ENCODE peak calls at places on chromosomes 6 and 20, in ten cellular contexts. G is hepatocyte, Y is mesendoderm, M is Panc1, E is brain microvascular endothelial cell, F is HCT116, W is K562, O is fibroblast of lung, X is astrocyte, J is psoas muscle. R is an unnamed sample.

GRCh38 chr20:1423625-1424106 is 30.8 kb upstream of the FKBP1A start:
- DNase-seq in G (peak), Y (peak), M (no peak), E (peak), F (peak), W (peak), O (peak), X (peak), J (no peak), R (no peak)

GRCh38 chr6:132812255-132812732 is 2.1 kb upstream of the RPS12 start:
- DNase-seq in G (peak), Y (no peak), M (no peak), E (peak), F (no peak), W (peak), O (peak), X (peak), J (no peak), R (no peak)

GRCh38 chr6:170207586-170207985 is 83.3 kb downstream of the DLL1 start:
- DNase-seq in G (no peak), Y (no peak), M (no peak), E (no peak), F (no peak), W (no peak), O (no peak), X (no peak), J (no peak), R (no peak)

GRCh38 chr6:116579143-116579542 is 7.8 kb downstream of the RWDD1 start:
- DNase-seq in G (peak), Y (no peak), M (no peak), E (no peak), F (no peak), W (no peak), O (no peak), X (no peak), J (no peak), R (no peak)

GRCh38 chr6:1606533-1607235 is 3.0 kb upstream of the FOXC1 start:
- DNase-seq in G (no peak), Y (peak), M (no peak), E (no peak), F (no peak), W (no peak), O (no peak), X (no peak), J (peak), R (no peak)

GRCh38 chr6:112690497-112691202 is 343.5 kb downstream of the RFPL4B start:
- DNase-seq in G (no peak), Y (peak), M (peak), E (no peak), F (no peak), W (no peak), O (peak), X (peak), J (no peak), R (no peak)

GRCh38 chr6:111306104-111306888 is 176.7 kb downstream of the REV3L start:
- DNase-seq in G (peak), Y (peak), M (no peak), E (no peak), F (no peak), W (no peak), O (no peak), X (no peak), J (no peak), R (no peak)

GRCh38 chr6:40819182-40819834 is 219.7 kb downstream of the UNC5CL start:
- DNase-seq in G (no peak), Y (peak), M (no peak), E (no peak), F (no peak), W (no peak), O (no peak), X (no peak), J (no peak), R (no peak)

GRCh38 chr6:138600726-138601125 is 101.4 kb upstream of the NHSL1 start:
- DNase-seq in G (no peak), Y (no peak), M (no peak), E (peak), F (no peak), W (no peak), O (peak), X (peak), J (no peak), R (no peak)

GRCh38 chr20:51467971-51468626 is 74.4 kb downstream of the NFATC2 start:
- DNase-seq in G (no peak), Y (no peak), M (no peak), E (no peak), F (no peak), W (no peak), O (no peak), X (no peak), J (no peak), R (no peak)

GRCh38 chr6:38713812-38714211 is 1.3 kb upstream of the DNAH8 start:
- DNase-seq in G (no peak), Y (no peak), M (no peak), E (no peak), F (no peak), W (no peak), O (no peak), X (no peak), J (no peak), R (no peak)

GRCh38 chr6:5998741-5999687 is 7.7 kb downstream of the NRN1 start:
- DNase-seq in G (no peak), Y (peak), M (no peak), E (no peak), F (no peak), W (no peak), O (no peak), X (no peak), J (peak), R (no peak)

GRCh38 chr20:57830515-57830895 is 120.7 kb upstream of the PMEPA1 start:
- DNase-seq in G (no peak), Y (no peak), M (no peak), E (no peak), F (no peak), W (no peak), O (no peak), X (no peak), J (no peak), R (no peak)

GRCh38 chr6:75409928-75410327 is 83.7 kb downstream of the FILIP1 start:
- DNase-seq in G (no peak), Y (no peak), M (no peak), E (no peak), F (no peak), W (no peak), O (no peak), X (peak), J (no peak), R (no peak)

GRCh38 chr6:127855542-127856159 is 45.2 kb downstream of the THEMIS start:
- DNase-seq in G (peak), Y (peak), M (peak), E (peak), F (no peak), W (no peak), O (peak), X (no peak), J (no peak), R (no peak)

GRCh38 chr6:154782245-154782644 is 49.0 kb downstream of the SCAF8 start:
- DNase-seq in G (no peak), Y (no peak), M (no peak), E (no peak), F (no peak), W (no peak), O (no peak), X (no peak), J (no peak), R (no peak)

GRCh38 chr20:38134427-38135281 is 30.4 kb downstream of the TGM2 start:
- DNase-seq in G (no peak), Y (peak), M (no peak), E (peak), F (no peak), W (peak), O (no peak), X (peak), J (peak), R (no peak)

GRCh38 chr6:130846507-130846906 is 19.3 kb downstream of the SMLR1 start:
- DNase-seq in G (no peak), Y (no peak), M (no peak), E (no peak), F (no peak), W (no peak), O (no peak), X (no peak), J (no peak), R (no peak)

GRCh38 chr6:84013354-84013753 is 20.2 kb upstream of the MRAP2 start:
- DNase-seq in G (no peak), Y (no peak), M (no peak), E (no peak), F (no peak), W (no peak), O (no peak), X (no peak), J (no peak), R (no peak)

DNA sequence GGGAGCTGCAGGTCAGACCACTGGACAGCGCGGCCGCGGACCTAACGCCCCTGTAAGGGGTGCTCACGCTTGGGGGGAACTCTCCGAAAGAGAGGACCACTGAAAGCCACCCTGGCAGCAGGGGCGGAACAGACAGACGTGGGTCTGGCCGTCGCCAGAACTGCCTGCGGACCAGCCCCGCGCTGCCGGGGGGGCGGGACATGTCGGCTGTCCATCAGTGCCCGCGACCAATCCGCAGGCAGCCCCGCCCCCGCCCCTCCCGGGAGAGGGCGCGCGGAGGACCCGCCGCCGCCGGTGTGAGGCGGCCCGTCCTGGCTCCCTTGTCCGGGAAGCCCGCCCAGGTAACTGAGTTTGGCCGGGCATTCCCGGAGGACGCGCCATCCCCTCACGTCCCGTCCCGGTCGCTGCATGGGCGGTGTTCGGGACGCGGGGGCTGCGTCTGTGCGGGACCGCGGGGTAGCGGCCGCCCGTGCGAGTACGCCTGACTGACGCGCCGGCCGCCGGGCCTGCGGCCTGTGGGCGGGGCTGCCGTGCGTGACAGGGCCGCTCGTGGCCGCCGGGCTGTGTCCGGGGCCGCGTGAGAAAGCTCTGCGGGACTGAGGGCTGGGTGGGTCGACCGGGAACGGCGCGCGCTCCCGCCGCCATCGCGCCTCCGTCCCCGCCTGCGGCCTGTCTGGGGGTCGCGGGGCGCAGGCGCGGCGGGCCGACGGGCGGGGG is 490 bp upstream of the PLCG1 start:
- DNase-seq in G (peak), Y (peak), M (no peak), E (peak), F (peak), W (peak), O (peak), X (peak), J (peak), R (peak)
- H3K27ac ChIP-seq in G (peak), Y (peak), M (peak), E (peak), F (peak), W (peak), O (peak), X (peak), J (peak), R (peak)

GRCh38 chr6:52065621-52066020 is 21.8 kb downstream of the PKHD1 start:
- DNase-seq in G (peak), Y (peak), M (no peak), E (no peak), F (no peak), W (no peak), O (no peak), X (no peak), J (no peak), R (no peak)
- H3K27ac ChIP-seq in G (no peak), Y (no peak), M (no peak), E (no peak), F (no peak), W (no peak), O (no peak), X (no peak), J (no peak), R (no peak)

GRCh38 chr6:157596461-157596860 is 215.5 kb downstream of the ZDHHC14 start:
- DNase-seq in G (no peak), Y (no peak), M (no peak), E (no peak), F (no peak), W (no peak), O (peak), X (no peak), J (no peak), R (no peak)
- H3K27ac ChIP-seq in G (peak), Y (no peak), M (no peak), E (no peak), F (no peak), W (no peak), O (no peak), X (no peak), J (no peak), R (no peak)

DNA sequence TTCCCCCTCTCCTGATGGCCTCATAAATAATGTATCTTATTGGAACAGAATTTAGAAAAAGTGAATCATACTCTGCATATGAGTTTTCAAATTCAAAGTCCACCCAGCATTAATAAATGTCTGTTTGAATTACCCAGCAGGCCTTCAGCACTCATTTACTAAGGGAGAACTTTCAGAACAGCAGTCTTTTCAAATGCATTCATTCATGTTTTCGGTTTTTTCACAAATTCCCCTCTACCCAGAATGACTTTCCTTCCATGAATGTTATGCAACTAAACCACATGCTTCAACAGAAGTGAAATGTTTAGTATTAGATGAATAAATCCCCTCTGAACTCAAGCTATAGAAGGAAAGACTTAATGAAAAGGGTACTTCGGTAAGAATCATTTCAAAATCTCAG is 92.4 kb downstream of the RTN4IP1 start:
- DNase-seq in G (no peak), Y (no peak), M (no peak), E (no peak), F (no peak), W (no peak), O (no peak), X (peak), J (no peak), R (no peak)
- H3K27ac ChIP-seq in G (peak), Y (no peak), M (no peak), E (no peak), F (no peak), W (no peak), O (no peak), X (no peak), J (no peak), R (no peak)

GRCh38 chr20:64228086-64228485 is 27.5 kb upstream of the PCMTD2 start:
- DNase-seq in G (no peak), Y (no peak), M (no peak), E (no peak), F (no peak), W (no peak), O (no peak), X (no peak), J (peak), R (no peak)

GRCh38 chr20:64225828-64226598 is 29.5 kb upstream of the PCMTD2 start:
- DNase-seq in G (no peak), Y (no peak), M (no peak), E (no peak), F (no peak), W (no peak), O (no peak), X (no peak), J (no peak), R (no peak)

GRCh38 chr20:64225166-64225595 is 30.4 kb upstream of the PCMTD2 start:
- DNase-seq in G (no peak), Y (no peak), M (no peak), E (no peak), F (no peak), W (no peak), O (no peak), X (no peak), J (no peak), R (no peak)

GRCh38 chr20:64228751-64229518 is 26.6 kb upstream of the PCMTD2 start:
- DNase-seq in G (no peak), Y (no peak), M (no peak), E (no peak), F (no peak), W (no peak), O (no peak), X (no peak), J (peak), R (no peak)

DNA sequence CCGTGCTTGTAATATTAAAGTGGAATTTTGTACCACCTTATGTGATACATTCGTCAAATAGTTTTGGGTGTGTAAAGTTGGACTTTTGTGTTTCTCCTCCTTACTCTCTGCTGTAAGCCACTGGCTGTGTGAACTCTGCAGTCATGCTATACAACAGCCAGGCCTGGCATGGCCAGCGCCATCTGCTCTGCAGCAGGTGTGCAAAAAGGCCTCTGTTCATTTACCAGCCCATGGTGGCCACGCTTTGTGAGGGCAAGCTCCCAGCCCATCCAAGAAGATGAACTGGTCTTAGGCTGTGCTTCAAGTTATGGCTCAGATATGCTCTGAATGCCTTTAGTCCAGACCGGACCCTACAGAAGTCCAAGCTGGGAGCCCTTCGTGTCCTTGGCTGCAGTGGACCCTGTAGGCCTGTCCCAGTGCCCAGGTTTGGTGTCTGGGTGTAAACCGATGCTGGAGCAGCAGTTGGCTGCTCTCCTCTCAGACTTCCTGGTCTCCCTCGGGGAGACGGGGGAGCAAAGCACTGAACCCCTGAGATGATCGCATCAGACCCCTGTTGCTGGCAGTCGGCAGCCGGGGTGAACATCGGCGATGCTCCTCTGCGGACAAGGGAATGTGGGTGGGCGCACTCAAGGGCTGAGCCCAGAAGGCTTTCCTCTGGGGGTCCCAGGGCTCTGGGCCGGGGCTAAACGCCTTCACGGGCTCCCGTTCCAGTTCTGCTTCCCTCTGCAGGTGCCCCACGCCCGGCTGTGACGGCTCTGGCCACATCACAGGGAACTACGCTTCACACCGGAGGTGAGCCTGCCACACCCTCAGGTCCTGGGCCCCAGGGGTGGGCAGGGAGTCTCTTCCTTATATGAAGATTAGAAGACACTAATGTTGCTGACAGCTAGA is 28.6 kb upstream of the PCMTD2 start:
- DNase-seq in G (no peak), Y (no peak), M (no peak), E (no peak), F (no peak), W (no peak), O (no peak), X (no peak), J (peak), R (no peak)
- H3K27ac ChIP-seq in G (no peak), Y (no peak), M (no peak), E (no peak), F (no peak), W (no peak), O (no peak), X (no peak), J (no peak), R (no peak)

R was measured in substantia nigra.